ENCODE peak calls at places on chromosome X, in seven cellular contexts. One of them, this sample, is unnamed.
A peak's percentile ranks its signal among the peaks of the same experiment; 100 is the strongest.

GRCh38 chrX:8504451-8504850 is 39.8 kb downstream of the VCX3B start:
- DNase-seq in cardiac muscle cell: no peak
- DNase-seq in fibroblast of lung: peak; percentile 95
- DNase-seq in MG63: no peak
- DNase-seq in upper lobe of right lung: no peak
- DNase-seq in GM23248: no peak
- DNase-seq in aorta: no peak
- DNase-seq in this sample: peak; percentile 77

GRCh38 chrX:141936080-141936479 is 32.4 kb downstream of the MAGEC1 start:
- DNase-seq in cardiac muscle cell: no peak
- DNase-seq in fibroblast of lung: no peak
- DNase-seq in upper lobe of right lung: no peak
- DNase-seq in GM23248: no peak
- DNase-seq in aorta: no peak
- DNase-seq in MG63: no peak
- DNase-seq in this sample: peak; percentile 32

GRCh38 chrX:150730719-150731118 is 37.5 kb downstream of the MTMR1 start:
- DNase-seq in fibroblast of lung: peak; percentile 52
- DNase-seq in MG63: no peak
- DNase-seq in GM23248: peak; percentile 89
- DNase-seq in upper lobe of right lung: no peak
- DNase-seq in aorta: no peak
- DNase-seq in cardiac muscle cell: no peak
- DNase-seq in this sample: no peak

GRCh38 chrX:87003031-87003430 is 514.6 kb upstream of the KLHL4 start:
- DNase-seq in upper lobe of right lung: no peak
- DNase-seq in aorta: no peak
- DNase-seq in cardiac muscle cell: no peak
- DNase-seq in fibroblast of lung: no peak
- DNase-seq in MG63: no peak
- DNase-seq in GM23248: no peak
- DNase-seq in this sample: no peak

GRCh38 chrX:132001127-132001526 is 22.0 kb upstream of the STK26 start:
- DNase-seq in fibroblast of lung: no peak
- DNase-seq in GM23248: no peak
- DNase-seq in upper lobe of right lung: no peak
- DNase-seq in cardiac muscle cell: no peak
- DNase-seq in aorta: no peak
- DNase-seq in MG63: no peak
- DNase-seq in this sample: no peak

GRCh38 chrX:31199770-31200114 is 127.9 kb upstream of the FTHL17 start:
- DNase-seq in fibroblast of lung: no peak
- DNase-seq in MG63: no peak
- DNase-seq in GM23248: no peak
- DNase-seq in aorta: no peak
- DNase-seq in upper lobe of right lung: no peak
- DNase-seq in cardiac muscle cell: no peak
- DNase-seq in this sample: no peak

GRCh38 chrX:17511556-17511955 is 136.6 kb downstream of the NHS start:
- DNase-seq in MG63: no peak
- DNase-seq in GM23248: peak; percentile 56
- DNase-seq in aorta: no peak
- DNase-seq in cardiac muscle cell: no peak
- DNase-seq in upper lobe of right lung: no peak
- DNase-seq in fibroblast of lung: peak; percentile 36
- DNase-seq in this sample: no peak

GRCh38 chrX:130770615-130771014 is 132.4 kb downstream of the ENOX2 start:
- DNase-seq in GM23248: peak; percentile 81
- DNase-seq in aorta: no peak
- DNase-seq in cardiac muscle cell: no peak
- DNase-seq in fibroblast of lung: peak; percentile 88
- DNase-seq in MG63: peak; percentile 9
- DNase-seq in upper lobe of right lung: no peak
- DNase-seq in this sample: peak; percentile 78

GRCh38 chrX:360496-361150 is 26.1 kb downstream of the PPP2R3B start:
- DNase-seq in fibroblast of lung: no peak
- DNase-seq in upper lobe of right lung: peak; percentile 51
- DNase-seq in MG63: no peak
- DNase-seq in aorta: peak; percentile 64
- DNase-seq in cardiac muscle cell: no peak
- DNase-seq in GM23248: no peak
- DNase-seq in this sample: no peak

GRCh38 chrX:13939741-13940597 is 89.7 kb downstream of the GEMIN8 start:
- DNase-seq in aorta: no peak
- DNase-seq in fibroblast of lung: no peak
- DNase-seq in MG63: no peak
- DNase-seq in upper lobe of right lung: no peak
- DNase-seq in cardiac muscle cell: no peak
- DNase-seq in GM23248: no peak
- DNase-seq in this sample: no peak

DNA sequence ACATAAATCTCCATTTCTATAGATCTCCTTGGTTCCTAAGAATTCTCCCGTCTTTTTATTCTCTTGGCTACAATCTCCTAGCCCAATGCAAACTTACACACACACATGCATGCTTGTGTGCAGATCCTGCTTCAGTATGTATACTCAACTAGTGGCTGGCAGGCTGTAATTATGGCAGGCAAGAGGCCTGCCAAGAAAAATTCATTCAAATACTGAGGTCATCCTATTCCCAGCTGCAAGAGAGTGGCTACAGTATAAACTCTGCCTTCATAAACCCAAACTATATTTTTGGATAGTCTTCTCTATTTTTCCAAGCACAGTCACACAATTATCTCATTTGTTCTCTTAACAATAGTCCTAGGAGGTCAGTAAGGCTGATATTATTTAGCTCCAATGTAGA is 95.2 kb downstream of the SHROOM4 start:
- DNase-seq in aorta: no peak
- DNase-seq in GM23248: peak; percentile 20
- DNase-seq in upper lobe of right lung: no peak
- DNase-seq in fibroblast of lung: peak; percentile 51
- DNase-seq in cardiac muscle cell: no peak
- DNase-seq in MG63: peak; percentile 42
- DNase-seq in this sample: no peak
- H3K4me3 ChIP-seq in aorta: no peak overlapping the region
- H3K4me3 ChIP-seq in GM23248: no peak overlapping the region
- H3K4me3 ChIP-seq in upper lobe of right lung: no peak overlapping the region
- H3K4me3 ChIP-seq in fibroblast of lung: no peak overlapping the region
- H3K4me3 ChIP-seq in cardiac muscle cell: no peak overlapping the region
- H3K4me3 ChIP-seq in MG63: no peak overlapping the region
- H3K4me3 ChIP-seq in this sample: no peak overlapping the region

GRCh38 chrX:23840674-23841073 is 57.7 kb downstream of the SAT1 start:
- DNase-seq in GM23248: no peak
- DNase-seq in MG63: no peak
- DNase-seq in upper lobe of right lung: no peak
- DNase-seq in fibroblast of lung: no peak
- DNase-seq in aorta: no peak
- DNase-seq in cardiac muscle cell: no peak
- DNase-seq in this sample: no peak

GRCh38 chrX:23844502-23845138 is 61.6 kb downstream of the SAT1 start:
- DNase-seq in upper lobe of right lung: no peak
- DNase-seq in aorta: no peak
- DNase-seq in MG63: no peak
- DNase-seq in GM23248: peak; percentile 3
- DNase-seq in cardiac muscle cell: peak; percentile 15
- DNase-seq in fibroblast of lung: peak; percentile 24
- DNase-seq in this sample: peak; percentile 26

GRCh38 chrX:23841847-23842522 is 59.0 kb downstream of the SAT1 start:
- DNase-seq in GM23248: no peak
- DNase-seq in MG63: no peak
- DNase-seq in cardiac muscle cell: no peak
- DNase-seq in upper lobe of right lung: no peak
- DNase-seq in aorta: no peak
- DNase-seq in fibroblast of lung: no peak
- DNase-seq in this sample: no peak

GRCh38 chrX:23838953-23839352 is 56.0 kb downstream of the SAT1 start:
- DNase-seq in MG63: no peak
- DNase-seq in fibroblast of lung: no peak
- DNase-seq in upper lobe of right lung: no peak
- DNase-seq in aorta: no peak
- DNase-seq in cardiac muscle cell: no peak
- DNase-seq in GM23248: no peak
- DNase-seq in this sample: no peak
- H3K4me3 ChIP-seq in MG63: no peak overlapping the region
- H3K4me3 ChIP-seq in fibroblast of lung: no peak overlapping the region
- H3K4me3 ChIP-seq in upper lobe of right lung: no peak overlapping the region
- H3K4me3 ChIP-seq in aorta: no peak overlapping the region
- H3K4me3 ChIP-seq in cardiac muscle cell: no peak overlapping the region
- H3K4me3 ChIP-seq in GM23248: no peak overlapping the region
- H3K4me3 ChIP-seq in this sample: no peak overlapping the region

GRCh38 chrX:97594825-97595224 is 711.1 kb downstream of the RPA4 start:
- DNase-seq in fibroblast of lung: no peak
- DNase-seq in MG63: no peak
- DNase-seq in aorta: no peak
- DNase-seq in upper lobe of right lung: no peak
- DNase-seq in GM23248: no peak
- DNase-seq in cardiac muscle cell: no peak
- DNase-seq in this sample: no peak
- H3K4me3 ChIP-seq in fibroblast of lung: no peak overlapping the region
- H3K4me3 ChIP-seq in MG63: no peak overlapping the region
- H3K4me3 ChIP-seq in aorta: no peak overlapping the region
- H3K4me3 ChIP-seq in upper lobe of right lung: no peak overlapping the region
- H3K4me3 ChIP-seq in GM23248: no peak overlapping the region
- H3K4me3 ChIP-seq in cardiac muscle cell: no peak overlapping the region
- H3K4me3 ChIP-seq in this sample: no peak overlapping the region

GRCh38 chrX:140510306-140510676 is 5.4 kb upstream of the SOX3 start:
- DNase-seq in GM23248: no peak
- DNase-seq in aorta: no peak
- DNase-seq in cardiac muscle cell: no peak
- DNase-seq in MG63: no peak
- DNase-seq in upper lobe of right lung: no peak
- DNase-seq in fibroblast of lung: no peak
- DNase-seq in this sample: no peak
- H3K4me3 ChIP-seq in GM23248: no peak overlapping the region
- H3K4me3 ChIP-seq in aorta: no peak overlapping the region
- H3K4me3 ChIP-seq in cardiac muscle cell: no peak overlapping the region
- H3K4me3 ChIP-seq in MG63: no peak overlapping the region
- H3K4me3 ChIP-seq in upper lobe of right lung: no peak overlapping the region
- H3K4me3 ChIP-seq in fibroblast of lung: no peak overlapping the region
- H3K4me3 ChIP-seq in this sample: no peak overlapping the region

DNA sequence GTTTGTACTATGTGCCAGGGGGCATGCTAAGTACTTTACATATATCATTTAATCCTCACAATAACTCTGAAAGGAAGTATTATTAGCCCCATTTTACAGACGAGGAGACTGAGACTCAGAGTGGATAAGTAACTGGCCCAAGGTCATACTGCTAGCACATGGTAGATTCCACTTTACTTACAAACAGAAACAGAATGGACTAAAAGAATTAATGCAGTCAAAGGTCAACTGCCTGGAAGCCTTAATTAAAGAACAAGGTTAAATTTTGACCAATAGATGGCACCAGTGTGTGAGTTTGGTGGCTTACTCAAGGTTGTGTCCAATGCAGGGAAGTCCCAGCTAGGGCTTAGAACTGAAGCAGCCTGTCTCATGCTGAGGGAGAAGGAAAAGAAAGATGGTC is 4.7 kb downstream of the RIPPLY1 start:
- DNase-seq in aorta: no peak
- DNase-seq in fibroblast of lung: peak; percentile 37
- DNase-seq in cardiac muscle cell: peak; percentile 82
- DNase-seq in upper lobe of right lung: no peak
- DNase-seq in GM23248: peak; percentile 55
- DNase-seq in MG63: no peak
- DNase-seq in this sample: peak; percentile 73
- H3K4me3 ChIP-seq in aorta: no peak overlapping the region
- H3K4me3 ChIP-seq in fibroblast of lung: no peak overlapping the region
- H3K4me3 ChIP-seq in cardiac muscle cell: no peak overlapping the region
- H3K4me3 ChIP-seq in upper lobe of right lung: no peak overlapping the region
- H3K4me3 ChIP-seq in GM23248: no peak overlapping the region
- H3K4me3 ChIP-seq in MG63: no peak overlapping the region
- H3K4me3 ChIP-seq in this sample: no peak overlapping the region